ENCODE peak calls at places on chromosome 5, in ten cellular contexts. F, Z, K, P, R, L, G, O, T and M are unnamed samples.

GRCh38 chr5:94422819-94423218 is 195.6 kb downstream of the KIAA0825 start:
- DNase-seq in F (no peak), T (no peak), O (no peak), Z (peak), R (no peak), P (no peak), G (no peak), L (peak), K (no peak), M (no peak)

GRCh38 chr5:96075579-96076289 is 114.1 kb upstream of the ELL2 start:
- DNase-seq in O (no peak), F (no peak), P (no peak), L (no peak), G (no peak), T (no peak), R (no peak), K (no peak), Z (peak), M (no peak)

GRCh38 chr5:180097926-180098325 is 26.4 kb upstream of the RNF130 start:
- DNase-seq in G (no peak), R (no peak), O (no peak), F (no peak), K (no peak), T (no peak), P (no peak), Z (no peak), L (no peak), M (no peak)

GRCh38 chr5:97600486-97600885 is 417.4 kb upstream of the RIOK2 start:
- DNase-seq in P (no peak), F (no peak), R (no peak), L (peak), T (no peak), G (no peak), K (no peak), Z (peak), O (no peak), M (no peak)

GRCh38 chr5:157563373-157564148 is 12.0 kb downstream of the ADAM19 start:
- DNase-seq in O (no peak), L (peak), K (peak), F (peak), G (no peak), R (no peak), Z (peak), P (no peak), T (no peak), M (no peak)

GRCh38 chr5:151212361-151212899 is 11.5 kb downstream of the CCDC69 start:
- DNase-seq in K (no peak), F (no peak), P (no peak), R (no peak), G (no peak), Z (no peak), L (no peak), O (no peak), T (no peak), M (peak)

GRCh38 chr5:79140553-79140952 is 28.9 kb downstream of the BHMT start:
- DNase-seq in L (no peak), T (no peak), G (no peak), O (no peak), F (no peak), Z (no peak), K (no peak), R (no peak), P (no peak), M (no peak)

GRCh38 chr5:161105563-161105962 is 253.6 kb upstream of the ATP10B start:
- DNase-seq in L (no peak), O (no peak), G (no peak), T (no peak), Z (peak), R (no peak), F (no peak), K (no peak), P (no peak), M (no peak)

GRCh38 chr5:176818391-176819098 is 8.2 kb downstream of the UNC5A start:
- DNase-seq in T (no peak), L (no peak), R (no peak), O (no peak), G (no peak), F (no peak), Z (no peak), K (no peak), P (no peak), M (peak)

GRCh38 chr5:72723584-72723983 is 92.9 kb upstream of the TNPO1 start:
- DNase-seq in K (no peak), T (no peak), Z (peak), R (no peak), P (no peak), G (no peak), L (peak), F (no peak), O (no peak), M (no peak)

GRCh38 chr5:174183701-174184100 is 138.2 kb downstream of the NSG2 start:
- DNase-seq in R (no peak), T (no peak), G (no peak), P (no peak), L (no peak), F (no peak), Z (no peak), O (no peak), K (no peak), M (no peak)

GRCh38 chr5:81397169-81397568 is 3.2 kb upstream of the ACOT12 start:
- DNase-seq in L (no peak), Z (peak), K (peak), F (peak), G (no peak), T (no peak), O (no peak), P (no peak), R (no peak), M (no peak)

GRCh38 chr5:83472213-83472507 is 616 bp downstream of the VCAN start:
- DNase-seq in L (peak), K (no peak), P (no peak), G (no peak), Z (peak), R (no peak), T (no peak), F (no peak), O (no peak), M (no peak)

GRCh38 chr5:39140558-39141168 is 66.5 kb upstream of the RICTOR start:
- DNase-seq in R (no peak), L (peak), K (no peak), T (no peak), Z (no peak), G (no peak), P (no peak), F (no peak), O (no peak), M (no peak)

GRCh38 chr5:169832845-169833244 is 147.4 kb downstream of the INSYN2B start:
- DNase-seq in P (no peak), R (no peak), T (no peak), Z (no peak), F (no peak), K (no peak), O (no peak), G (no peak), L (no peak), M (peak)

GRCh38 chr5:454936-455335 is 12.0 kb downstream of the EXOC3 start:
- DNase-seq in T (no peak), R (no peak), P (peak), F (no peak), G (no peak), Z (no peak), O (no peak), K (no peak), L (no peak), M (no peak)

GRCh38 chr5:141742866-141743651 is 61.0 kb upstream of the ARAP3 start:
- DNase-seq in K (no peak), T (peak), L (peak), G (no peak), Z (peak), P (no peak), F (peak), O (no peak), R (peak), M (no peak)

GRCh38 chr5:149935431-149935901 is 9.1 kb downstream of the PDE6A start:
- DNase-seq in Z (peak), F (no peak), T (no peak), R (no peak), P (no peak), O (no peak), L (no peak), K (no peak), G (no peak), M (no peak)

GRCh38 chr5:142871880-142872200 is 101.7 kb downstream of the ARHGAP26 start:
- DNase-seq in L (no peak), K (peak), R (peak), P (no peak), G (no peak), F (no peak), Z (no peak), T (no peak), O (no peak), M (no peak)

GRCh38 chr5:151191661-151192060 is 32.2 kb downstream of the CCDC69 start:
- DNase-seq in Z (peak), T (no peak), K (no peak), R (no peak), P (peak), F (no peak), G (no peak), L (peak), O (no peak), M (no peak)

GRCh38 chr5:56815657-56816545 is 552 bp downstream of the MAP3K1 start:
- DNase-seq in G (peak), Z (peak), O (peak), L (no peak), T (no peak), F (peak), R (peak), P (peak), K (no peak), M (peak)

GRCh38 chr5:55618318-55618717 is 83.6 kb upstream of the PLPP1 start:
- DNase-seq in P (no peak), G (no peak), L (no peak), F (no peak), O (no peak), T (no peak), R (no peak), Z (no peak), K (no peak), M (no peak)

GRCh38 chr5:129593525-129593924 is 133.4 kb downstream of the ADAMTS19 start:
- DNase-seq in F (no peak), L (no peak), G (no peak), K (no peak), Z (peak), P (no peak), R (peak), T (no peak), O (no peak), M (no peak)

GRCh38 chr5:155343468-155343867 is 329.9 kb downstream of the KIF4B start:
- DNase-seq in G (no peak), O (no peak), L (no peak), F (no peak), Z (peak), P (no peak), R (no peak), T (no peak), K (no peak), M (no peak)

GRCh38 chr5:116360008-116360853 is 214.4 kb downstream of the SEMA6A start:
- DNase-seq in Z (no peak), F (no peak), T (no peak), P (peak), G (no peak), K (no peak), R (no peak), L (no peak), O (no peak), M (no peak)

GRCh38 chr5:1162729-1163128 is 38.7 kb upstream of the SLC6A19 start:
- DNase-seq in F (no peak), K (no peak), Z (no peak), R (no peak), O (no peak), L (no peak), T (no peak), P (no peak), G (no peak), M (no peak)

GRCh38 chr5:129902806-129903205 is 1.5 kb upstream of the CHSY3 start:
- DNase-seq in T (no peak), K (no peak), O (no peak), R (no peak), L (no peak), P (no peak), G (no peak), Z (no peak), F (no peak), M (no peak)

GRCh38 chr5:80343067-80343466 is 23.3 kb downstream of the SPZ1 start:
- DNase-seq in F (no peak), K (no peak), L (no peak), O (no peak), G (no peak), T (no peak), P (no peak), Z (no peak), R (no peak), M (no peak)

GRCh38 chr5:150989695-150990094 is 30.7 kb upstream of the GPX3 start:
- DNase-seq in P (no peak), Z (peak), L (peak), K (no peak), O (no peak), R (no peak), G (no peak), T (no peak), F (no peak), M (no peak)

GRCh38 chr5:28214292-28214691 is 1175.9 kb upstream of the CDH9 start:
- DNase-seq in F (no peak), G (no peak), P (no peak), O (no peak), K (no peak), T (no peak), Z (no peak), R (no peak), L (no peak), M (no peak)

GRCh38 chr5:108417166-108417670 is 35.3 kb upstream of the FBXL17 start:
- DNase-seq in R (no peak), Z (no peak), O (no peak), G (no peak), F (no peak), P (no peak), K (no peak), T (no peak), L (peak), M (no peak)

GRCh38 chr5:32508806-32509805 is 64.6 kb upstream of the ZFR start:
- DNase-seq in L (peak), R (no peak), Z (peak), F (no peak), K (no peak), O (no peak), P (no peak), T (no peak), G (no peak), M (no peak)

GRCh38 chr5:168364738-168365550 is 73.5 kb downstream of the WWC1 start:
- DNase-seq in F (peak), Z (peak), K (no peak), P (no peak), R (no peak), L (peak), O (no peak), G (no peak), T (peak), M (no peak)

GRCh38 chr5:149904293-149904886 is 40.2 kb downstream of the PDE6A start:
- DNase-seq in G (no peak), R (peak), T (no peak), P (peak), L (no peak), O (no peak), F (no peak), K (no peak), Z (peak), M (no peak)

GRCh38 chr5:176822041-176822425 is 11.7 kb downstream of the UNC5A start:
- DNase-seq in T (no peak), Z (no peak), F (no peak), P (no peak), K (no peak), O (no peak), G (no peak), L (no peak), R (no peak), M (no peak)